ENCODE peak calls at places on chromosomes 13 and 19, in six cellular contexts. One of them, this sample, is unnamed.

GRCh38 chr19:16737909-16738308 is 18.3 kb downstream of the NWD1 start:
- DNase-seq in tibial artery: no peak
- DNase-seq in nephron progenitor cell: no peak
- DNase-seq in DND-41: no peak
- DNase-seq in bronchial epithelial cell: peak; percentile 21
- DNase-seq in GM10248: no peak
- DNase-seq in this sample: no peak

GRCh38 chr13:79626924-79627323 is 146.0 kb downstream of the NDFIP2 start:
- DNase-seq in DND-41: no peak
- DNase-seq in tibial artery: no peak
- DNase-seq in nephron progenitor cell: no peak
- DNase-seq in GM10248: no peak
- DNase-seq in bronchial epithelial cell: peak; percentile 74
- DNase-seq in this sample: no peak

GRCh38 chr13:101709952-101710351 is 257.5 kb downstream of the ITGBL1 start:
- DNase-seq in DND-41: no peak
- DNase-seq in GM10248: no peak
- DNase-seq in bronchial epithelial cell: no peak
- DNase-seq in nephron progenitor cell: no peak
- DNase-seq in tibial artery: no peak
- DNase-seq in this sample: no peak

GRCh38 chr13:42039457-42039945 is 8.9 kb upstream of the DGKH start:
- DNase-seq in tibial artery: no peak
- DNase-seq in bronchial epithelial cell: no peak
- DNase-seq in GM10248: peak; percentile 32
- DNase-seq in DND-41: no peak
- DNase-seq in nephron progenitor cell: no peak
- DNase-seq in this sample: peak; percentile 21

GRCh38 chr19:19539738-19540703 is 2.0 kb downstream of the CILP2 start:
- DNase-seq in DND-41: no peak
- DNase-seq in nephron progenitor cell: peak; percentile 43
- DNase-seq in bronchial epithelial cell: peak; percentile 47
- DNase-seq in GM10248: peak; percentile 83
- DNase-seq in tibial artery: no peak
- DNase-seq in this sample: peak; percentile 91

GRCh38 chr13:109979186-109979585 is 192.8 kb upstream of the IRS2 start:
- DNase-seq in bronchial epithelial cell: peak; percentile 84
- DNase-seq in tibial artery: no peak
- DNase-seq in DND-41: no peak
- DNase-seq in GM10248: no peak
- DNase-seq in nephron progenitor cell: no peak
- DNase-seq in this sample: no peak

GRCh38 chr19:16841391-16841926 is 12.3 kb downstream of the SIN3B start:
- DNase-seq in GM10248: no peak
- DNase-seq in tibial artery: no peak
- DNase-seq in DND-41: no peak
- DNase-seq in nephron progenitor cell: no peak
- DNase-seq in bronchial epithelial cell: no peak
- DNase-seq in this sample: no peak

GRCh38 chr19:41427647-41428480 is 690 bp upstream of the B3GNT8 start:
- DNase-seq in nephron progenitor cell: peak; percentile 30
- DNase-seq in bronchial epithelial cell: no peak
- DNase-seq in GM10248: peak; percentile 44
- DNase-seq in DND-41: peak; percentile 48
- DNase-seq in tibial artery: peak; percentile 52
- DNase-seq in this sample: peak; percentile 52

GRCh38 chr19:42461700-42462324 is 19.1 kb upstream of the CXCL17 start:
- DNase-seq in bronchial epithelial cell: no peak
- DNase-seq in GM10248: no peak
- DNase-seq in nephron progenitor cell: no peak
- DNase-seq in DND-41: no peak
- DNase-seq in tibial artery: no peak
- DNase-seq in this sample: no peak

GRCh38 chr19:16659464-16659831 is 496 bp downstream of the SMIM7 start:
- DNase-seq in GM10248: no peak
- DNase-seq in nephron progenitor cell: no peak
- DNase-seq in bronchial epithelial cell: no peak
- DNase-seq in tibial artery: no peak
- DNase-seq in DND-41: no peak
- DNase-seq in this sample: no peak

GRCh38 chr19:16581971-16582343 is 9.7 kb upstream of the SLC35E1 start:
- DNase-seq in DND-41: no peak
- DNase-seq in GM10248: no peak
- DNase-seq in bronchial epithelial cell: no peak
- DNase-seq in tibial artery: no peak
- DNase-seq in nephron progenitor cell: no peak
- DNase-seq in this sample: no peak

GRCh38 chr13:33875658-33876401 is 57.9 kb downstream of the RFC3 start:
- DNase-seq in GM10248: no peak
- DNase-seq in bronchial epithelial cell: no peak
- DNase-seq in tibial artery: no peak
- DNase-seq in DND-41: no peak
- DNase-seq in nephron progenitor cell: no peak
- DNase-seq in this sample: no peak

GRCh38 chr19:42272989-42273406 is 3.9 kb downstream of the CIC start:
- DNase-seq in tibial artery: no peak
- DNase-seq in DND-41: no peak
- DNase-seq in GM10248: no peak
- DNase-seq in bronchial epithelial cell: no peak
- DNase-seq in nephron progenitor cell: no peak
- DNase-seq in this sample: no peak

GRCh38 chr19:10333758-10334339 is 520 bp upstream of the RAVER1 start:
- DNase-seq in tibial artery: no peak
- DNase-seq in nephron progenitor cell: peak; percentile 29
- DNase-seq in GM10248: no peak
- DNase-seq in DND-41: no peak
- DNase-seq in bronchial epithelial cell: no peak
- DNase-seq in this sample: no peak

GRCh38 chr13:43831088-43831487 is 44.3 kb upstream of the ENOX1 start:
- DNase-seq in DND-41: no peak
- DNase-seq in nephron progenitor cell: no peak
- DNase-seq in GM10248: no peak
- DNase-seq in bronchial epithelial cell: no peak
- DNase-seq in tibial artery: no peak
- DNase-seq in this sample: no peak

GRCh38 chr19:2648528-2648937 is 54.0 kb downstream of the GNG7 start:
- DNase-seq in DND-41: peak; percentile 79
- DNase-seq in GM10248: peak; percentile 85
- DNase-seq in bronchial epithelial cell: peak; percentile 54
- DNase-seq in nephron progenitor cell: peak; percentile 80
- DNase-seq in tibial artery: peak; percentile 53
- DNase-seq in this sample: peak; percentile 83

GRCh38 chr13:75906315-75906714 is 270.2 kb downstream of the LMO7 start:
- DNase-seq in DND-41: no peak
- DNase-seq in nephron progenitor cell: no peak
- DNase-seq in GM10248: no peak
- DNase-seq in bronchial epithelial cell: no peak
- DNase-seq in tibial artery: no peak
- DNase-seq in this sample: peak; percentile 3
- TF ChIP-seq CTCF in DND-41: no peak
- TF ChIP-seq CTCF in nephron progenitor cell: no peak
- TF ChIP-seq CTCF in GM10248: no peak
- TF ChIP-seq CTCF in bronchial epithelial cell: no peak
- TF ChIP-seq CTCF in tibial artery: no peak
- TF ChIP-seq CTCF in this sample: no peak

DNA sequence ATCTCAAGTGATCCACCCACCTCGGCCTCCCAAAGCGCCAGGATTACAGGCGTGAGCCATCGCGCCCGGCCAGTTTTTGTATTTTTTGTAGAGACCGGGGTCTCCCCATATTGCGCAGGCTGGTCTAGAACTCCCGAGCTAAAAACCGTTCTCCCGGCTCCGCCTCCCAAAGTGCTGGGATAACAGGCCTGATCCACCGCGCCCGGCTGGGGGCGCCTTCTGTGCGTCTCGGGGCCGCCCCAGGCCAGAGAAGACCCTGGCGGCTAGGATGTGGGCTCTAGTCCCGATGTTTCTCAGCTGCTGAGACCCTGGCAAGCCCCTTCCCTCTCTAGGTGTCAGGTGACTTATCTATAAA is 3.6 kb downstream of the ARHGAP45 start:
- DNase-seq in DND-41: no peak
- DNase-seq in nephron progenitor cell: no peak
- DNase-seq in GM10248: no peak
- DNase-seq in tibial artery: no peak
- DNase-seq in bronchial epithelial cell: no peak
- DNase-seq in this sample: no peak
- TF ChIP-seq CTCF in DND-41: no peak
- TF ChIP-seq CTCF in nephron progenitor cell: no peak
- TF ChIP-seq CTCF in GM10248: no peak
- TF ChIP-seq CTCF in tibial artery: no peak
- TF ChIP-seq CTCF in bronchial epithelial cell: peak; percentile 32
- TF ChIP-seq CTCF in this sample: no peak

GRCh38 chr13:39913339-39913738 is 257.9 kb downstream of the COG6 start:
- DNase-seq in nephron progenitor cell: no peak
- DNase-seq in DND-41: no peak
- DNase-seq in bronchial epithelial cell: no peak
- DNase-seq in tibial artery: no peak
- DNase-seq in GM10248: no peak
- DNase-seq in this sample: no peak

GRCh38 chr13:39913928-39914327 is 258.5 kb downstream of the COG6 start:
- DNase-seq in nephron progenitor cell: no peak
- DNase-seq in tibial artery: peak; percentile 51
- DNase-seq in DND-41: no peak
- DNase-seq in GM10248: no peak
- DNase-seq in bronchial epithelial cell: peak; percentile 87
- DNase-seq in this sample: no peak

GRCh38 chr13:39910041-39910440 is 254.6 kb downstream of the COG6 start:
- DNase-seq in tibial artery: no peak
- DNase-seq in nephron progenitor cell: no peak
- DNase-seq in DND-41: no peak
- DNase-seq in GM10248: no peak
- DNase-seq in bronchial epithelial cell: no peak
- DNase-seq in this sample: no peak

GRCh38 chr13:39910833-39911232 is 255.4 kb downstream of the COG6 start:
- DNase-seq in DND-41: no peak
- DNase-seq in bronchial epithelial cell: no peak
- DNase-seq in nephron progenitor cell: no peak
- DNase-seq in GM10248: no peak
- DNase-seq in tibial artery: peak; percentile 36
- DNase-seq in this sample: no peak

DNA sequence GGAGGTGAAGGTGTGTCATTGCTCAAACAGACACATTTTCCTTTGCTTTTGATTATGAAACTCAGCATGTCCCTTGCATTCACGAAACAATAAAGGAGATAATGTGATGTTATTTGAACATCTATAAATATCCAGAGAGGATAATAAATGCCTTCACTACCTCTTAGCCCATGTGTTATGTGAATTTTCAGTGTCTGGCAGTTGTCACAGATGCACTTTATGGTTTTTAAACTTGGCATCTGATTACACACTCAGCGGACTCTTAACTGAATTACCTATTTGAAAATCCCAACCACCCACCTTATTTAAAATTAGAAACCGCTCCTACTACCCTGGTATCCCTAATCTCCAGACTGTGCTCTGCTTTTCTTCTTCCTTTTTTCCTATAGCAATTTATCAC is 254.2 kb downstream of the COG6 start:
- DNase-seq in tibial artery: no peak
- DNase-seq in DND-41: no peak
- DNase-seq in nephron progenitor cell: no peak
- DNase-seq in bronchial epithelial cell: no peak
- DNase-seq in GM10248: no peak
- DNase-seq in this sample: no peak
- TF ChIP-seq CTCF in tibial artery: no peak
- TF ChIP-seq CTCF in DND-41: no peak
- TF ChIP-seq CTCF in nephron progenitor cell: no peak
- TF ChIP-seq CTCF in bronchial epithelial cell: no peak
- TF ChIP-seq CTCF in GM10248: no peak
- TF ChIP-seq CTCF in this sample: no peak

DNA sequence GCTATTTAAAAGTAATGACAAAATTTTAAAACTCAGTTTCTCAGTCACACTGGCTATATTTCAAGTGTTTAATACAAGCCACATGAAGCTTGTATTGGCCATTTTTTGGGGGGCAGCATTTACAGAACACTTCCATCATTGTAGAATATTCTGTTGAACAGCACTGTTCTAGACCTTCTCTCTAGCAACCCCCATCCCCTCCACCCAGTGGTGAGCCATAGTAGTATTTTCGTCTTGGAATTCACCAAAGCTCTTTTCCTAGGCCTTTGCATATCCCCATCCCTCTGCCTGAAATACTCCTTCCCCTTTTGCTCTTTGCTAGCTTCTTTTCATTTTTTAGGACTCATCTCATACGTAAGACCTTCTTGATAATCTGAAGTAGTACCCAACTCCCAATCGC is 99.5 kb downstream of the ZC3H13 start:
- DNase-seq in tibial artery: no peak
- DNase-seq in nephron progenitor cell: no peak
- DNase-seq in DND-41: no peak
- DNase-seq in GM10248: no peak
- DNase-seq in bronchial epithelial cell: no peak
- DNase-seq in this sample: no peak
- TF ChIP-seq CTCF in tibial artery: no peak
- TF ChIP-seq CTCF in nephron progenitor cell: no peak
- TF ChIP-seq CTCF in DND-41: no peak
- TF ChIP-seq CTCF in GM10248: no peak
- TF ChIP-seq CTCF in bronchial epithelial cell: no peak
- TF ChIP-seq CTCF in this sample: no peak

GRCh38 chr13:62631124-62631523 is 1215.5 kb upstream of the PCDH20 start:
- DNase-seq in bronchial epithelial cell: no peak
- DNase-seq in nephron progenitor cell: no peak
- DNase-seq in GM10248: no peak
- DNase-seq in DND-41: no peak
- DNase-seq in tibial artery: no peak
- DNase-seq in this sample: no peak

GRCh38 chr13:62627226-62627625 is 1211.6 kb upstream of the PCDH20 start:
- DNase-seq in GM10248: no peak
- DNase-seq in DND-41: no peak
- DNase-seq in tibial artery: no peak
- DNase-seq in bronchial epithelial cell: no peak
- DNase-seq in nephron progenitor cell: no peak
- DNase-seq in this sample: no peak

GRCh38 chr13:62625214-62625613 is 1209.6 kb upstream of the PCDH20 start:
- DNase-seq in tibial artery: no peak
- DNase-seq in DND-41: no peak
- DNase-seq in GM10248: no peak
- DNase-seq in nephron progenitor cell: no peak
- DNase-seq in bronchial epithelial cell: no peak
- DNase-seq in this sample: no peak

GRCh38 chr13:62629618-62630017 is 1214.0 kb upstream of the PCDH20 start:
- DNase-seq in DND-41: no peak
- DNase-seq in bronchial epithelial cell: no peak
- DNase-seq in tibial artery: no peak
- DNase-seq in GM10248: no peak
- DNase-seq in nephron progenitor cell: no peak
- DNase-seq in this sample: no peak

DNA sequence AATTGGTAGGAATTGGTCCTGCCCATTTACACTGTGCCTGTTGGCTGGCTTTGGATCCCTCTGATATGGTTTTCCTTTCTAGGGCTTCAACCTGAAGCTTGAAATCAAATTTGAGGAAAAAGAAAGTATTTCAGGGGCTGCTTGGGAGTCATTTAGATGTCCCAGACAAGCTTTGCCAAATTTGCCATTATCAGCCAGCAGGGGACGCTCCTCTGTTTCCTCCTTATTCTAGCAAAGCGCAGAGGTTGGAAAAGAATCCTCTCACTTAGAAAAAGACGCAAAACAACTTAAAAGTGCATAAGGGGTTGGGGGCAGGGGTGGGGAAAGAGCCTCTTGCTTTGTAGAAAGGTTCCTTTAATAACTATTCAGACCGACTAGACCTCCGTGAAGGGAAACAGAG is 1211.1 kb upstream of the PCDH20 start:
- DNase-seq in DND-41: no peak
- DNase-seq in nephron progenitor cell: peak; percentile 10
- DNase-seq in bronchial epithelial cell: no peak
- DNase-seq in tibial artery: no peak
- DNase-seq in GM10248: peak; percentile 20
- DNase-seq in this sample: peak; percentile 8
- TF ChIP-seq CTCF in DND-41: peak; percentile 20
- TF ChIP-seq CTCF in nephron progenitor cell: no peak
- TF ChIP-seq CTCF in bronchial epithelial cell: no peak
- TF ChIP-seq CTCF in tibial artery: no peak
- TF ChIP-seq CTCF in GM10248: peak; percentile 39
- TF ChIP-seq CTCF in this sample: no peak

This sample was measured in activated CD8-positive, alpha-beta T cell treated with anti-CD3 and anti-CD28 coated beads for 36 hours.